ENCODE peak calls at places on chromosomes 13 and 19, in seven cellular contexts. N, R, Y, K, F, M and W are unnamed samples.

GRCh38 chr19:19656451-19657396 is 6.8 kb downstream of the ATP13A1 start:
- DNase-seq in N (no peak), R (no peak), Y (no peak), K (no peak), F (no peak), M (no peak), W (no peak)

GRCh38 chr19:49436381-49437017 is 4.8 kb downstream of the SLC17A7 start:
- DNase-seq in N (peak), R (no peak), Y (no peak), K (peak), F (peak), M (no peak), W (no peak)

GRCh38 chr19:49749055-49749716 is 13.9 kb downstream of the TSKS start:
- DNase-seq in N (peak), R (peak), Y (no peak), K (no peak), F (no peak), M (peak), W (peak)

GRCh38 chr13:63910406-63910957 is 2494.8 kb upstream of the PCDH20 start:
- DNase-seq in N (peak), R (peak), Y (peak), K (no peak), F (peak), M (peak), W (no peak)

GRCh38 chr13:57314897-57315520 is 148.0 kb downstream of the PRR20E start:
- DNase-seq in N (peak), R (no peak), Y (peak), K (no peak), F (no peak), M (peak), W (no peak)

GRCh38 chr13:52165410-52165809 is 6.0 kb upstream of the NEK3 start:
- DNase-seq in N (no peak), R (no peak), Y (no peak), K (no peak), F (no peak), M (no peak), W (no peak)

GRCh38 chr13:114112826-114113322 is 19.5 kb downstream of the RASA3 start:
- DNase-seq in N (peak), R (no peak), Y (no peak), K (no peak), F (no peak), M (peak), W (no peak)

GRCh38 chr19:19403373-19403901 is 2.0 kb upstream of the GATAD2A start:
- DNase-seq in N (no peak), R (peak), Y (no peak), K (no peak), F (no peak), M (peak), W (no peak)

GRCh38 chr19:44643605-44644390 is at the start of gene PVR:
- DNase-seq in N (peak), R (peak), Y (peak), K (peak), F (peak), M (peak), W (peak)

GRCh38 chr19:56174550-56174949 is 1.3 kb upstream of the GALP start:
- DNase-seq in N (no peak), R (no peak), Y (no peak), K (no peak), F (no peak), M (no peak), W (no peak)

GRCh38 chr13:40668335-40668734 is 1.9 kb upstream of the FOXO1 start:
- DNase-seq in N (peak), R (no peak), Y (no peak), K (no peak), F (peak), M (peak), W (peak)

GRCh38 chr13:46031581-46032263 is 20.8 kb downstream of the ZC3H13 start:
- DNase-seq in N (no peak), R (peak), Y (no peak), K (no peak), F (no peak), M (no peak), W (no peak)

GRCh38 chr19:18895038-18895827 is 725 bp downstream of the CERS1 start:
- DNase-seq in N (peak), R (no peak), Y (peak), K (no peak), F (peak), M (peak), W (no peak)

GRCh38 chr13:96041326-96042092 is 11.7 kb downstream of the UGGT2 start:
- DNase-seq in N (peak), R (no peak), Y (no peak), K (no peak), F (peak), M (no peak), W (no peak)

GRCh38 chr13:42819712-42820111 is 38.3 kb downstream of the FAM216B start:
- DNase-seq in N (no peak), R (no peak), Y (no peak), K (no peak), F (no peak), M (no peak), W (no peak)
- H3K18ac ChIP-seq in N (no peak), R (peak), Y (no peak), K (no peak), F (no peak), M (no peak), W (no peak)

DNA sequence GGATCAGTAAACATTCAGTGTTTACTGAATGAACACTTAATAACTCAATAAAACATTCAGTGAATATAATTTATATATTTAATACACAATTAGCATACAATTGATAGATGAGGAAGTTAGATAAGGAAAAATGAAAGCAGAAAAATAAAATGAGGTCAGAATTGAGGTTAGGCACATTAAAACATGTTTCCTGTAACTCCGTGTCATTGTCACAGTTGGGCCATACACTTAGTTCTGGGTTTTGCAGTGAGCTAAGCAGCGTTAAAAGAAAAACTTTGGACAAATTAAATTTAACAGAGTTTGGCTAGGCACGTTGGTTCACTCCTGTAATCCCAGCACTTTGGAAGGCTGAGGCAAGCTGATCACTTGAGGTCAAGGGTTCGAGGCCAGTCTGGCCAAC is 71.4 kb downstream of the MIPEP start:
- DNase-seq in N (no peak), R (no peak), Y (no peak), K (no peak), F (no peak), M (no peak), W (no peak)
- H3K18ac ChIP-seq in N (no peak), R (no peak), Y (no peak), K (no peak), F (no peak), M (no peak), W (no peak)

DNA sequence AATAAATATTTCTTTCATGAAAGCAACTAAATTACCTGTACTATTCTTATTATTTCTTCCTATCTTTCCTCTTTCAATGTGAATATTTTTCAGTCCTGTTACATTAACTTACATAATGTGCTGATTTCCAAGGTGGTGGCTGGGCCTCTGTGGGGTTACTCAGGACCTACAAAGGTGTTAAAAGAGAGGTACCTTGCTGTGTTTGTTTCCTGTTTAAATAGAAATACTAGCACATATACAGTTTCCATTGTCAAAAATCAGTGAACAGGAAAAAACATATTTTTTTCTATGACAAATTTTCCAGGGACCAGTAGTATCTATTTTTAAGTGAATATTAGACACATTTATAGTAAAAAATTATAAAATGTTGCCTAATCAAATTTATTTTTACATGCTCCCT is 8.7 kb upstream of the PCDH9 start:
- DNase-seq in N (peak), R (no peak), Y (no peak), K (no peak), F (no peak), M (no peak), W (no peak)
- H3K18ac ChIP-seq in N (no peak), R (no peak), Y (no peak), K (no peak), F (no peak), M (no peak), W (no peak)

DNA sequence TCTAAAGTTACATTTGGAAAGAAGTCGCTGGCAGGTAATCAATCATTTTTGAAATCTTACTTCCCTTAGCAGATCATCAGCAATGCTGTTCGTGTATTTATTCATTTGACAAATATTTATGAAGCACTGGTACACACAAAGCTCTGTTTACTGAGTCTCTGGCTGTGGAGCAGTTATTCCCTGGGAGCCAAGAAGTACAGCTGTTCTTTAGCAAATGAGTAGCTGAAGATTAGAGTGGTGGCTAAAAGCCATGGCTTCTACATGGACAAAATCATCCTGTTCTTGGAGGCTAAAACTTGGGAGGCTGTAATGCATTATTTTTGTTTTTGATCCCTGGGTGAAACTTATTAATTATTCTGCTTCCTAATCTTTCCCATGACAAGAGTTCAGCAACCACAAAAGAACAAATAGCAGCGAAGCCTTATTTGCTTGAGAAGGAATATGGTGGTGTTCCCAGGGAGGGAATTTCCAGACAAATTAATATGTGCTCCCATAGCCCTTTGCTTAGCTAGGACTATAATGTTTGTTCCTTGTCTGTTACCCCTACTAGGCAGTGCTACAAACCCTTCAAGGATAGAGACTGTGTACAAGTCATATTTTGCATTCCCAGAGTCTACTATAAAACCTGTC is 109.5 kb downstream of the DCT start:
- DNase-seq in N (no peak), R (peak), Y (no peak), K (no peak), F (no peak), M (peak), W (no peak)
- H3K18ac ChIP-seq in N (no peak), R (no peak), Y (no peak), K (no peak), F (no peak), M (no peak), W (no peak)

DNA sequence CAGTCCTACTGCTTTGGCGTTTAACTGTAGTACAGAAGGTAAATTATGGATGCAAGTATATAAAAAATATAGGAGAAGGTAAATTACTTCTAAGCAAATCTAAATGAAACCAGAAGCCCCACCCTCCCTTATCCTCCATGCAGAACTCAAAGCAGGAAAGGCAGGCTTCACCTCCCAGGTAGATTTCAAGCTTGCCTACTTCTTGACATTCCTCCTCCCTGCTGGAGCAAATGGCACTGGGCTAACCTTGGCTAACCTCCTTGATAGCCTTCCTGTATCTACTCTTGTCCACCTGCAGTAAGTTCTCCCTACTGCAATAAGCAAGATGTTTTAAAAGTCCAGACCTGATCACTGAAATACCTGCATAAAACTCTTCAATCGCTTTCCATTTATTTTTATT is 396.0 kb downstream of the IRS2 start:
- DNase-seq in N (no peak), R (no peak), Y (no peak), K (no peak), F (no peak), M (no peak), W (no peak)
- H3K18ac ChIP-seq in N (no peak), R (peak), Y (no peak), K (no peak), F (no peak), M (no peak), W (no peak)

GRCh38 chr13:49597043-49597669 is 11.8 kb upstream of the RCBTB1 start:
- DNase-seq in N (no peak), R (no peak), Y (no peak), K (no peak), F (no peak), M (no peak), W (no peak)
- H3K18ac ChIP-seq in N (no peak), R (no peak), Y (no peak), K (no peak), F (no peak), M (no peak), W (no peak)